ENCODE peak calls at places on chromosomes 5 and 9, in seven cellular contexts. One of them, this sample, is unnamed.

GRCh38 chr5:147539053-147539452 is 29.2 kb upstream of the DPYSL3 start:
- DNase-seq in progenitor cell of endocrine pancreas: no peak
- DNase-seq in GM10248: no peak
- DNase-seq in H9: no peak
- DNase-seq in heart left ventricle: no peak
- DNase-seq in posterior cingulate gyrus: no peak
- DNase-seq in NCI-H1092 treated with DMSO at 0.1 percent for 48 hours: no peak
- DNase-seq in this sample: no peak

GRCh38 chr9:109886617-109887016 is 106.6 kb downstream of the PALM2AKAP2 start:
- DNase-seq in progenitor cell of endocrine pancreas: no peak
- DNase-seq in GM10248: no peak
- DNase-seq in H9: no peak
- DNase-seq in heart left ventricle: no peak
- DNase-seq in posterior cingulate gyrus: no peak
- DNase-seq in NCI-H1092 treated with DMSO at 0.1 percent for 48 hours: no peak
- DNase-seq in this sample: no peak

GRCh38 chr5:33370135-33370472 is 70.7 kb upstream of the TARS1 start:
- DNase-seq in progenitor cell of endocrine pancreas: no peak
- DNase-seq in GM10248: no peak
- DNase-seq in H9: no peak
- DNase-seq in heart left ventricle: no peak
- DNase-seq in posterior cingulate gyrus: no peak
- DNase-seq in NCI-H1092 treated with DMSO at 0.1 percent for 48 hours: no peak
- DNase-seq in this sample: no peak

GRCh38 chr9:121185178-121185745 is 16.4 kb downstream of the RAB14 start:
- DNase-seq in progenitor cell of endocrine pancreas: no peak
- DNase-seq in GM10248: no peak
- DNase-seq in H9: no peak
- DNase-seq in heart left ventricle: no peak
- DNase-seq in posterior cingulate gyrus: no peak
- DNase-seq in NCI-H1092 treated with DMSO at 0.1 percent for 48 hours: no peak
- DNase-seq in this sample: no peak

GRCh38 chr9:86600291-86600690 is 246.1 kb upstream of the TUT7 start:
- DNase-seq in progenitor cell of endocrine pancreas: no peak
- DNase-seq in GM10248: no peak
- DNase-seq in H9: no peak
- DNase-seq in heart left ventricle: no peak
- DNase-seq in posterior cingulate gyrus: no peak
- DNase-seq in NCI-H1092 treated with DMSO at 0.1 percent for 48 hours: no peak
- DNase-seq in this sample: no peak

GRCh38 chr9:79984429-79985067 is 412.8 kb downstream of the TLE4 start:
- DNase-seq in progenitor cell of endocrine pancreas: no peak
- DNase-seq in GM10248: no peak
- DNase-seq in H9: no peak
- DNase-seq in heart left ventricle: no peak
- DNase-seq in posterior cingulate gyrus: no peak
- DNase-seq in NCI-H1092 treated with DMSO at 0.1 percent for 48 hours: peak; percentile 21
- DNase-seq in this sample: no peak

GRCh38 chr5:179400020-179400419 is 54.8 kb upstream of the ADAMTS2 start:
- DNase-seq in progenitor cell of endocrine pancreas: no peak
- DNase-seq in GM10248: no peak
- DNase-seq in H9: peak; percentile 4
- DNase-seq in heart left ventricle: no peak
- DNase-seq in posterior cingulate gyrus: no peak
- DNase-seq in NCI-H1092 treated with DMSO at 0.1 percent for 48 hours: no peak
- DNase-seq in this sample: no peak

GRCh38 chr5:72292411-72292810 is 27.6 kb downstream of the MRPS27 start:
- DNase-seq in progenitor cell of endocrine pancreas: no peak
- DNase-seq in GM10248: no peak
- DNase-seq in H9: no peak
- DNase-seq in heart left ventricle: no peak
- DNase-seq in posterior cingulate gyrus: no peak
- DNase-seq in NCI-H1092 treated with DMSO at 0.1 percent for 48 hours: no peak
- DNase-seq in this sample: no peak

GRCh38 chr5:113123563-113123962 is 147.0 kb downstream of the DCP2 start:
- DNase-seq in progenitor cell of endocrine pancreas: no peak
- DNase-seq in GM10248: no peak
- DNase-seq in H9: peak; percentile 37
- DNase-seq in heart left ventricle: no peak
- DNase-seq in posterior cingulate gyrus: no peak
- DNase-seq in NCI-H1092 treated with DMSO at 0.1 percent for 48 hours: no peak
- DNase-seq in this sample: peak; percentile 16

GRCh38 chr5:80184235-80185023 is 71.4 kb downstream of the SERINC5 start:
- DNase-seq in progenitor cell of endocrine pancreas: no peak
- DNase-seq in GM10248: no peak
- DNase-seq in H9: peak; percentile 80
- DNase-seq in heart left ventricle: no peak
- DNase-seq in posterior cingulate gyrus: no peak
- DNase-seq in NCI-H1092 treated with DMSO at 0.1 percent for 48 hours: peak; percentile 78
- DNase-seq in this sample: no peak

GRCh38 chr5:73299017-73299630 is 126.1 kb downstream of the TMEM174 start:
- DNase-seq in progenitor cell of endocrine pancreas: no peak
- DNase-seq in GM10248: no peak
- DNase-seq in H9: peak; percentile 72
- DNase-seq in heart left ventricle: no peak
- DNase-seq in posterior cingulate gyrus: no peak
- DNase-seq in NCI-H1092 treated with DMSO at 0.1 percent for 48 hours: no peak
- DNase-seq in this sample: peak; percentile 38

GRCh38 chr5:133410335-133410828 is 202.0 kb downstream of the FSTL4 start:
- DNase-seq in progenitor cell of endocrine pancreas: no peak
- DNase-seq in GM10248: no peak
- DNase-seq in H9: no peak
- DNase-seq in heart left ventricle: peak; percentile 1
- DNase-seq in posterior cingulate gyrus: no peak
- DNase-seq in NCI-H1092 treated with DMSO at 0.1 percent for 48 hours: no peak
- DNase-seq in this sample: no peak

GRCh38 chr5:42720242-42720641 is 36.4 kb upstream of the CCDC152 start:
- DNase-seq in progenitor cell of endocrine pancreas: no peak
- DNase-seq in GM10248: no peak
- DNase-seq in H9: no peak
- DNase-seq in heart left ventricle: no peak
- DNase-seq in posterior cingulate gyrus: no peak
- DNase-seq in NCI-H1092 treated with DMSO at 0.1 percent for 48 hours: no peak
- DNase-seq in this sample: no peak

GRCh38 chr5:137344723-137345322 is 154.3 kb downstream of the SPOCK1 start:
- DNase-seq in progenitor cell of endocrine pancreas: peak; percentile 25
- DNase-seq in GM10248: peak; percentile 26
- DNase-seq in H9: peak; percentile 58
- DNase-seq in heart left ventricle: no peak
- DNase-seq in posterior cingulate gyrus: no peak
- DNase-seq in NCI-H1092 treated with DMSO at 0.1 percent for 48 hours: peak; percentile 51
- DNase-seq in this sample: peak; percentile 13

GRCh38 chr5:173963867-173964429 is 25.0 kb upstream of the C5orf47 start:
- DNase-seq in progenitor cell of endocrine pancreas: no peak
- DNase-seq in GM10248: no peak
- DNase-seq in H9: peak; percentile 93
- DNase-seq in heart left ventricle: no peak
- DNase-seq in posterior cingulate gyrus: peak; percentile 69
- DNase-seq in NCI-H1092 treated with DMSO at 0.1 percent for 48 hours: peak; percentile 92
- DNase-seq in this sample: no peak

GRCh38 chr9:36903541-36904435 is 130.3 kb downstream of the PAX5 start:
- DNase-seq in progenitor cell of endocrine pancreas: no peak
- DNase-seq in GM10248: no peak
- DNase-seq in H9: no peak
- DNase-seq in heart left ventricle: no peak
- DNase-seq in posterior cingulate gyrus: no peak
- DNase-seq in NCI-H1092 treated with DMSO at 0.1 percent for 48 hours: no peak
- DNase-seq in this sample: no peak

GRCh38 chr5:133273661-133274596 is 222.1 kb downstream of the HSPA4 start:
- DNase-seq in progenitor cell of endocrine pancreas: no peak
- DNase-seq in GM10248: no peak
- DNase-seq in H9: no peak
- DNase-seq in heart left ventricle: no peak
- DNase-seq in posterior cingulate gyrus: peak; percentile 20
- DNase-seq in NCI-H1092 treated with DMSO at 0.1 percent for 48 hours: no peak
- DNase-seq in this sample: no peak

GRCh38 chr9:123556464-123557435 is 200.8 kb downstream of the CRB2 start:
- DNase-seq in progenitor cell of endocrine pancreas: no peak
- DNase-seq in GM10248: no peak
- DNase-seq in H9: no peak
- DNase-seq in heart left ventricle: no peak
- DNase-seq in posterior cingulate gyrus: no peak
- DNase-seq in NCI-H1092 treated with DMSO at 0.1 percent for 48 hours: no peak
- DNase-seq in this sample: no peak

GRCh38 chr5:124402144-124402581 is 344.3 kb downstream of the ZNF608 start:
- DNase-seq in progenitor cell of endocrine pancreas: no peak
- DNase-seq in GM10248: no peak
- DNase-seq in H9: no peak
- DNase-seq in heart left ventricle: no peak
- DNase-seq in posterior cingulate gyrus: no peak
- DNase-seq in NCI-H1092 treated with DMSO at 0.1 percent for 48 hours: no peak
- DNase-seq in this sample: no peak

GRCh38 chr5:28914302-28914701 is 1875.9 kb upstream of the CDH9 start:
- DNase-seq in progenitor cell of endocrine pancreas: no peak
- DNase-seq in GM10248: no peak
- DNase-seq in H9: no peak
- DNase-seq in heart left ventricle: no peak
- DNase-seq in posterior cingulate gyrus: no peak
- DNase-seq in NCI-H1092 treated with DMSO at 0.1 percent for 48 hours: peak; percentile 59
- DNase-seq in this sample: no peak

GRCh38 chr5:160479926-160480325 is 58.3 kb downstream of the PTTG1 start:
- DNase-seq in progenitor cell of endocrine pancreas: no peak
- DNase-seq in GM10248: no peak
- DNase-seq in H9: no peak
- DNase-seq in heart left ventricle: no peak
- DNase-seq in posterior cingulate gyrus: peak; percentile 47
- DNase-seq in NCI-H1092 treated with DMSO at 0.1 percent for 48 hours: no peak
- DNase-seq in this sample: no peak

GRCh38 chr9:101326501-101326900 is 58.3 kb downstream of the BAAT start:
- DNase-seq in progenitor cell of endocrine pancreas: no peak
- DNase-seq in GM10248: no peak
- DNase-seq in H9: no peak
- DNase-seq in heart left ventricle: no peak
- DNase-seq in posterior cingulate gyrus: no peak
- DNase-seq in NCI-H1092 treated with DMSO at 0.1 percent for 48 hours: peak; percentile 86
- DNase-seq in this sample: no peak

GRCh38 chr9:128275198-128276007 is at the start of gene GOLGA2:
- DNase-seq in progenitor cell of endocrine pancreas: peak; percentile 30
- DNase-seq in GM10248: peak; percentile 84
- DNase-seq in H9: peak; percentile 43
- DNase-seq in heart left ventricle: peak; percentile 41
- DNase-seq in posterior cingulate gyrus: no peak
- DNase-seq in NCI-H1092 treated with DMSO at 0.1 percent for 48 hours: no peak
- DNase-seq in this sample: peak; percentile 84

GRCh38 chr5:95846554-95847260 is 24.2 kb upstream of the GLRX start:
- DNase-seq in progenitor cell of endocrine pancreas: peak; percentile 36
- DNase-seq in GM10248: peak; percentile 75
- DNase-seq in H9: peak; percentile 65
- DNase-seq in heart left ventricle: peak; percentile 70
- DNase-seq in posterior cingulate gyrus: peak; percentile 64
- DNase-seq in NCI-H1092 treated with DMSO at 0.1 percent for 48 hours: peak; percentile 31
- DNase-seq in this sample: peak; percentile 77

GRCh38 chr5:177336112-177336511 is 15.4 kb downstream of the LMAN2 start:
- DNase-seq in progenitor cell of endocrine pancreas: no peak
- DNase-seq in GM10248: no peak
- DNase-seq in H9: peak; percentile 54
- DNase-seq in heart left ventricle: no peak
- DNase-seq in posterior cingulate gyrus: no peak
- DNase-seq in NCI-H1092 treated with DMSO at 0.1 percent for 48 hours: no peak
- DNase-seq in this sample: no peak

GRCh38 chr5:77867194-77867691 is 91.1 kb upstream of the TBCA start:
- DNase-seq in progenitor cell of endocrine pancreas: no peak
- DNase-seq in GM10248: no peak
- DNase-seq in H9: no peak
- DNase-seq in heart left ventricle: no peak
- DNase-seq in posterior cingulate gyrus: no peak
- DNase-seq in NCI-H1092 treated with DMSO at 0.1 percent for 48 hours: no peak
- DNase-seq in this sample: peak; percentile 8

GRCh38 chr9:89598926-89599325 is 5.9 kb upstream of the GADD45G start:
- DNase-seq in progenitor cell of endocrine pancreas: no peak
- DNase-seq in GM10248: no peak
- DNase-seq in H9: peak; percentile 20
- DNase-seq in heart left ventricle: no peak
- DNase-seq in posterior cingulate gyrus: no peak
- DNase-seq in NCI-H1092 treated with DMSO at 0.1 percent for 48 hours: no peak
- DNase-seq in this sample: no peak

GRCh38 chr5:173205921-173206320 is 29.1 kb downstream of the NKX2-5 start:
- DNase-seq in progenitor cell of endocrine pancreas: no peak
- DNase-seq in GM10248: no peak
- DNase-seq in H9: no peak
- DNase-seq in heart left ventricle: no peak
- DNase-seq in posterior cingulate gyrus: no peak
- DNase-seq in NCI-H1092 treated with DMSO at 0.1 percent for 48 hours: no peak
- DNase-seq in this sample: no peak

GRCh38 chr9:2128611-2129010 is 113.5 kb downstream of the SMARCA2 start:
- DNase-seq in progenitor cell of endocrine pancreas: no peak
- DNase-seq in GM10248: no peak
- DNase-seq in H9: no peak
- DNase-seq in heart left ventricle: no peak
- DNase-seq in posterior cingulate gyrus: no peak
- DNase-seq in NCI-H1092 treated with DMSO at 0.1 percent for 48 hours: no peak
- DNase-seq in this sample: no peak

GRCh38 chr5:9790276-9790675 is 160.1 kb upstream of the TAS2R1 start:
- DNase-seq in progenitor cell of endocrine pancreas: no peak
- DNase-seq in GM10248: no peak
- DNase-seq in H9: no peak
- DNase-seq in heart left ventricle: no peak
- DNase-seq in posterior cingulate gyrus: no peak
- DNase-seq in NCI-H1092 treated with DMSO at 0.1 percent for 48 hours: no peak
- DNase-seq in this sample: no peak

GRCh38 chr5:127588368-127588767 is 60.5 kb upstream of the CTXN3 start:
- DNase-seq in progenitor cell of endocrine pancreas: no peak
- DNase-seq in GM10248: no peak
- DNase-seq in H9: no peak
- DNase-seq in heart left ventricle: no peak
- DNase-seq in posterior cingulate gyrus: no peak
- DNase-seq in NCI-H1092 treated with DMSO at 0.1 percent for 48 hours: no peak
- DNase-seq in this sample: no peak

GRCh38 chr5:139061274-139061673 is 136.9 kb downstream of the SIL1 start:
- DNase-seq in progenitor cell of endocrine pancreas: no peak
- DNase-seq in GM10248: no peak
- DNase-seq in H9: no peak
- DNase-seq in heart left ventricle: peak; percentile 53
- DNase-seq in posterior cingulate gyrus: no peak
- DNase-seq in NCI-H1092 treated with DMSO at 0.1 percent for 48 hours: no peak
- DNase-seq in this sample: no peak

GRCh38 chr5:141182248-141182647 is at the start of gene PCDHB16:
- DNase-seq in progenitor cell of endocrine pancreas: no peak
- DNase-seq in GM10248: no peak
- DNase-seq in H9: peak; percentile 84
- DNase-seq in heart left ventricle: peak; percentile 55
- DNase-seq in posterior cingulate gyrus: no peak
- DNase-seq in NCI-H1092 treated with DMSO at 0.1 percent for 48 hours: peak; percentile 24
- DNase-seq in this sample: no peak

GRCh38 chr5:34522599-34523381 is 133.3 kb upstream of the RAI14 start:
- DNase-seq in progenitor cell of endocrine pancreas: peak; percentile 45
- DNase-seq in GM10248: peak; percentile 72
- DNase-seq in H9: peak; percentile 92
- DNase-seq in heart left ventricle: peak; percentile 69
- DNase-seq in posterior cingulate gyrus: peak; percentile 68
- DNase-seq in NCI-H1092 treated with DMSO at 0.1 percent for 48 hours: peak; percentile 54
- DNase-seq in this sample: peak; percentile 60

GRCh38 chr9:26904070-26904469 is 11.5 kb upstream of the CAAP1 start:
- DNase-seq in progenitor cell of endocrine pancreas: no peak
- DNase-seq in GM10248: no peak
- DNase-seq in H9: no peak
- DNase-seq in heart left ventricle: no peak
- DNase-seq in posterior cingulate gyrus: no peak
- DNase-seq in NCI-H1092 treated with DMSO at 0.1 percent for 48 hours: no peak
- DNase-seq in this sample: no peak